ENCODE peak calls at places on chromosomes 16 and 17, in four cellular contexts. X, G, W and E are unnamed samples.

GRCh38 chr17:304461-304860 is 48.1 kb downstream of the RPH3AL start:
- DNase-seq in X (peak; percentile 77), G (peak; percentile 53), W (peak; percentile 57), E (no peak)

GRCh38 chr16:67015317-67015731 is 13.6 kb upstream of the CBFB start:
- DNase-seq in X (no peak), G (no peak), W (no peak), E (no peak)

GRCh38 chr17:16486373-16487250 is 5.4 kb downstream of the LRRC75A start:
- DNase-seq in X (peak; percentile 81), G (peak; percentile 87), W (peak; percentile 50), E (peak; percentile 77)

GRCh38 chr16:21279501-21279900 is 1.4 kb upstream of the CRYM start:
- DNase-seq in X (no peak), G (no peak), W (no peak), E (no peak)

GRCh38 chr17:50070908-50071680 is 15.2 kb downstream of the ITGA3 start:
- DNase-seq in X (no peak), G (no peak), W (no peak), E (no peak)

GRCh38 chr17:17822189-17822978 is 14.4 kb downstream of the SREBF1 start:
- DNase-seq in X (no peak), G (peak; percentile 86), W (no peak), E (peak; percentile 80)

GRCh38 chr16:73231969-73232554 is 184.1 kb upstream of the ZFHX3 start:
- DNase-seq in X (no peak), G (no peak), W (no peak), E (no peak)

GRCh38 chr17:8126306-8127066 is 2.6 kb upstream of the HES7 start:
- DNase-seq in X (peak; percentile 89), G (no peak), W (peak; percentile 60), E (no peak)

GRCh38 chr16:67546761-67547422 is 15.4 kb upstream of the CTCF start:
- DNase-seq in X (peak; percentile 95), G (peak; percentile 78), W (peak; percentile 88), E (peak; percentile 78)

GRCh38 chr17:29112780-29113295 is 67.4 kb downstream of the MYO18A start:
- DNase-seq in X (no peak), G (peak; percentile 84), W (no peak), E (peak; percentile 55)

GRCh38 chr17:17919169-17920107 is 52.8 kb downstream of the TOM1L2 start:
- DNase-seq in X (peak; percentile 96), G (peak; percentile 62), W (peak; percentile 81), E (peak; percentile 58)

GRCh38 chr16:260326-260725 is 15.4 kb downstream of the RGS11 start:
- DNase-seq in X (no peak), G (no peak), W (no peak), E (no peak)

GRCh38 chr17:77136420-77136767 is 4.4 kb upstream of the SEC14L1 start:
- DNase-seq in X (no peak), G (no peak), W (no peak), E (no peak)

GRCh38 chr17:29764748-29765147 is 142.0 kb upstream of the CORO6 start:
- DNase-seq in X (no peak), G (no peak), W (no peak), E (no peak)

GRCh38 chr17:80002690-80003490 is 32.8 kb downstream of the TBC1D16 start:
- DNase-seq in X (no peak), G (no peak), W (no peak), E (no peak)

GRCh38 chr17:73566905-73567782 is 77.1 kb downstream of the SDK2 start:
- DNase-seq in X (peak; percentile 87), G (no peak), W (no peak), E (no peak)

GRCh38 chr17:39939588-39940419 is 12.3 kb downstream of the LRRC3C start:
- DNase-seq in X (no peak), G (no peak), W (no peak), E (no peak)

GRCh38 chr16:4855371-4855770 is 8.1 kb downstream of the UBN1 start:
- DNase-seq in X (no peak), G (no peak), W (no peak), E (no peak)

GRCh38 chr17:71441098-71441497 is 679.7 kb upstream of the SOX9 start:
- DNase-seq in X (no peak), G (no peak), W (no peak), E (no peak)

GRCh38 chr17:2057714-2058520 is 3.0 kb downstream of the HIC1 start:
- DNase-seq in X (peak; percentile 82), G (peak; percentile 38), W (no peak), E (no peak)

GRCh38 chr17:1736348-1737281 is 6.1 kb upstream of the SERPINF2 start:
- DNase-seq in X (no peak), G (peak; percentile 76), W (no peak), E (peak; percentile 71)

GRCh38 chr16:50318796-50319578 is 49.8 kb downstream of the BRD7 start:
- DNase-seq in X (no peak), G (no peak), W (no peak), E (no peak)

GRCh38 chr17:62720126-62720850 is 87.8 kb downstream of the MARCHF10 start:
- DNase-seq in X (peak; percentile 67), G (no peak), W (no peak), E (no peak)
- TF ChIP-seq CTCF in X (peak; percentile 73), G (peak; percentile 6), W (no peak), E (peak; percentile 50)

GRCh38 chr16:59412275-59412841 is 678.2 kb upstream of the GOT2 start:
- DNase-seq in X (no peak), G (no peak), W (no peak), E (no peak)
- TF ChIP-seq CTCF in X (peak; percentile 86), G (no peak), W (no peak), E (peak; percentile 29)

GRCh38 chr16:12614662-12615278 is 188.9 kb downstream of the CPPED1 start:
- DNase-seq in X (peak; percentile 38), G (no peak), W (no peak), E (no peak)

GRCh38 chr16:12618515-12618914 is 185.2 kb downstream of the CPPED1 start:
- DNase-seq in X (no peak), G (no peak), W (no peak), E (no peak)

GRCh38 chr16:12617401-12617819 is 186.3 kb downstream of the CPPED1 start:
- DNase-seq in X (no peak), G (no peak), W (no peak), E (no peak)

GRCh38 chr16:12625068-12625467 is 178.6 kb downstream of the CPPED1 start:
- DNase-seq in X (peak; percentile 69), G (no peak), W (no peak), E (no peak)

GRCh38 chr16:12620150-12620549 is 183.5 kb downstream of the CPPED1 start:
- DNase-seq in X (no peak), G (no peak), W (no peak), E (no peak)
- TF ChIP-seq CTCF in X (no peak), G (no peak), W (no peak), E (no peak)

DNA sequence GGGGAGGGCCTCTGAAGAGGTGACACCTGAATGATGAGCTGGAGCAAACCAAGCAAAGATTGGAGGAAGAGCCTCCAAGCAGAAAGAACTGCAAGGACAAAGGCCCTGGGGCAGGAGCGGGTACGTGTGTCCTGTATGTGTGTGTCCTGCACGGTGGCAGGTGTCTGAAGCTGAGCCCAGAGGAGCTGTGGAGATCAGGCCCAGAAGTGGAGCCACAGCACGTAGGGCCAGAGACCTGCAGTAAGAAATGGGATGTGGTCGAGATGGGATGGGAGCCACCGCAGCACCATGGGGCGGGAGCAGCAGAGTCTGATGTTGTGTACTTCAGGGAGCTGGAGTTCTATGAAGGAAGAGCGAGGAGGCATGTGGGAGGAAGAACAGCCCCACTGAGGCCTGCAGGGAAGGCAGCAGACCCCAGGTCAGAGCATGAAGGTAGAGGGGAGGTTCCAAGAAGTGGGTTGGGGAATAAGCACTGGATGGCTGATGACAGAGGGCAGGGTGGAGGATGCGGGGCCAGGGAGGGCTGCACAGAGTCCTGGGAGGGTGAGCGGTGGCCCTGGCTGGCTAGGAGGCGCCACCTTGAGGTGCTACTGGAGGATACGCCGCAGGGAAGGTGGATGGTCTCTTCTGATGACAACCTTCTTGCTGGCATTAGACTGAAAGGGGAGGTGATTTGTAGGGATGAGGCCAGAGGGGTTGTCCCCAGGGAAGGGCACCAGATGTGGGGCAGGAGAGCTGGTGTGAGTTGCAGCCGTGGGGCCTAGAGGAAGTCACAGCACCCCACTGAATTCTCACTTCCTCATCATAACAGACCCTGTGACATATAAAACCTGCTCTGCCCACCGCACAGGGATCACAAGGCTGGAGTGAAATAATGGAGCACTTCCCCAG is 10.6 kb upstream of the CETP start:
- DNase-seq in X (peak; percentile 88), G (no peak), W (peak; percentile 72), E (peak; percentile 23)
- TF ChIP-seq CTCF in X (peak; percentile 79), G (peak; percentile 47), W (peak; percentile 35), E (peak; percentile 68)